ENCODE peak calls at places on chromosomes 4 and X, in seven cellular contexts. T, P, K, W, O, G and A are unnamed samples.

GRCh38 chr4:169907705-169908104 is 118.5 kb downstream of the MFAP3L start:
- DNase-seq in T (no peak), P (no peak), K (no peak), W (no peak), O (no peak), G (no peak), A (no peak)

GRCh38 chr4:94267037-94267436 is 59.4 kb downstream of the SMARCAD1 start:
- DNase-seq in T (no peak), P (no peak), K (no peak), W (no peak), O (no peak), G (no peak), A (no peak)

GRCh38 chrX:18892881-18893280 is 91.0 kb downstream of the PHKA2 start:
- DNase-seq in T (no peak), P (no peak), K (no peak), W (no peak), O (no peak), G (no peak), A (no peak)

GRCh38 chr4:15149842-15150592 is 147.7 kb downstream of the CPEB2 start:
- DNase-seq in T (peak), P (peak), K (peak), W (peak), O (peak), G (peak), A (peak)

GRCh38 chrX:155314260-155314659 is 20.2 kb downstream of the CLIC2 start:
- DNase-seq in T (no peak), P (no peak), K (no peak), W (no peak), O (no peak), G (no peak), A (no peak)

GRCh38 chr4:135281230-135281629 is 1079.6 kb upstream of the PABPC4L start:
- DNase-seq in T (no peak), P (peak), K (no peak), W (no peak), O (peak), G (no peak), A (peak)

GRCh38 chrX:151680805-151681204 is 14.5 kb upstream of the PRRG3 start:
- DNase-seq in T (peak), P (peak), K (peak), W (peak), O (peak), G (no peak), A (peak)

GRCh38 chr4:73691759-73692158 is 48.6 kb upstream of the CXCL8 start:
- DNase-seq in T (no peak), P (no peak), K (no peak), W (no peak), O (no peak), G (no peak), A (no peak)

GRCh38 chr4:7420661-7421040 is 14.1 kb downstream of the PSAPL1 start:
- DNase-seq in T (no peak), P (no peak), K (peak), W (no peak), O (no peak), G (peak), A (no peak)

GRCh38 chr4:48602222-48602621 is 112.2 kb downstream of the ZAR1 start:
- DNase-seq in T (no peak), P (peak), K (no peak), W (peak), O (peak), G (no peak), A (peak)

GRCh38 chrX:153590961-153591956 is 7.7 kb downstream of the CCNQ start:
- DNase-seq in T (no peak), P (no peak), K (no peak), W (no peak), O (no peak), G (peak), A (no peak)

GRCh38 chr4:2180410-2180809 is 61.5 kb downstream of the HAUS3 start:
- DNase-seq in T (no peak), P (no peak), K (no peak), W (no peak), O (no peak), G (no peak), A (no peak)

GRCh38 chr4:123397276-123398150 is 918 bp downstream of the SPRY1 start:
- DNase-seq in T (peak), P (peak), K (peak), W (peak), O (peak), G (peak), A (peak)

GRCh38 chr4:180949825-180950224 is 1293.4 kb upstream of the TENM3 start:
- DNase-seq in T (no peak), P (no peak), K (peak), W (no peak), O (no peak), G (no peak), A (no peak)

GRCh38 chrX:40108959-40109287 is 11.2 kb upstream of the BCOR start:
- DNase-seq in T (peak), P (peak), K (peak), W (peak), O (peak), G (peak), A (peak)

GRCh38 chrX:150688911-150689451 is 4.2 kb upstream of the MTMR1 start:
- DNase-seq in T (no peak), P (peak), K (no peak), W (peak), O (peak), G (no peak), A (peak)

GRCh38 chr4:54784188-54784671 is 126.5 kb downstream of the KIT start:
- DNase-seq in T (peak), P (peak), K (peak), W (peak), O (peak), G (peak), A (peak)

GRCh38 chr4:78776729-78777555 is 792 bp downstream of the BMP2K start:
- DNase-seq in T (peak), P (peak), K (peak), W (peak), O (peak), G (peak), A (peak)

GRCh38 chr4:122577808-122578781 is 42.8 kb downstream of the IL21 start:
- DNase-seq in T (no peak), P (peak), K (peak), W (peak), O (peak), G (no peak), A (peak)

GRCh38 chr4:2696423-2696822 is 59.7 kb downstream of the TNIP2 start:
- DNase-seq in T (no peak), P (no peak), K (no peak), W (no peak), O (no peak), G (no peak), A (no peak)

GRCh38 chr4:2977116-2978097 is 14.0 kb downstream of the GRK4 start:
- DNase-seq in T (no peak), P (peak), K (no peak), W (peak), O (peak), G (no peak), A (peak)

GRCh38 chr4:33974270-33974669 is 2270.0 kb downstream of the ARAP2 start:
- DNase-seq in T (no peak), P (no peak), K (no peak), W (no peak), O (no peak), G (no peak), A (peak)

GRCh38 chr4:7929530-7929951 is 10.1 kb downstream of the AFAP1 start:
- DNase-seq in T (no peak), P (no peak), K (peak), W (no peak), O (no peak), G (peak), A (peak)

GRCh38 chr4:17322514-17322913 is 189.4 kb downstream of the QDPR start:
- DNase-seq in T (no peak), P (no peak), K (no peak), W (no peak), O (no peak), G (no peak), A (no peak)

GRCh38 chr4:17326756-17327155 is 185.1 kb downstream of the QDPR start:
- DNase-seq in T (no peak), P (no peak), K (no peak), W (no peak), O (no peak), G (no peak), A (no peak)

GRCh38 chr4:17325098-17325497 is 186.8 kb downstream of the QDPR start:
- DNase-seq in T (no peak), P (no peak), K (no peak), W (no peak), O (no peak), G (no peak), A (no peak)

GRCh38 chr4:17323619-17324400 is 188.1 kb downstream of the QDPR start:
- DNase-seq in T (no peak), P (no peak), K (no peak), W (peak), O (no peak), G (no peak), A (no peak)

GRCh38 chr4:17324431-17324830 is 187.5 kb downstream of the QDPR start:
- DNase-seq in T (peak), P (peak), K (no peak), W (peak), O (peak), G (no peak), A (peak)
- H3K4me3 ChIP-seq in T (no peak), P (no peak), K (no peak), W (peak), O (no peak), G (no peak), A (no peak)

GRCh38 chr4:110247591-110247990 is 49.2 kb upstream of the ELOVL6 start:
- DNase-seq in T (no peak), P (no peak), K (no peak), W (no peak), O (no peak), G (no peak), A (no peak)
- H3K4me3 ChIP-seq in T (no peak), P (no peak), K (no peak), W (no peak), O (no peak), G (no peak), A (no peak)

DNA sequence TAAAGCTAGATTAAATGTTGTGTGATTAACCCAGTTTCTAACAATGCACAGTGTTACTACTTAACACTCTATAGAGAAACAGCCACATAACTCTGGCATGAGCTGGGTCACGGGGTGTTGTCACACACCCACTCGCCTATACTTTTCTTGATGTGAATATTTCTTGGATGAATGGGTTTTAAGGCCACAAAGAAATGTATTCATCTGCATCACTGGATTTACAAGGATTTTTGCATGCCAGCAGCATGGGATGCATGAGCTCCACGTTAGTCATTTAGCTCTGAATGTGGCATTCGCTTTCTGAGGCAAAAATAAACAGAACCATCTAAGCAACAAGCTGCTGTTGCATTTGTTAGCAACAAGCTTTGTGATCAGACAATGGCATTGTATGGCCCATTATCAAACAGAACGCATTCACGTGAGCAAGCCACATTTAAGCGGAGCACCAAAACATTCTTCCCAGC is 89.7 kb downstream of the LRP2BP start:
- DNase-seq in T (no peak), P (peak), K (no peak), W (peak), O (peak), G (no peak), A (peak)
- H3K4me3 ChIP-seq in T (no peak), P (no peak), K (no peak), W (no peak), O (no peak), G (no peak), A (no peak)

DNA sequence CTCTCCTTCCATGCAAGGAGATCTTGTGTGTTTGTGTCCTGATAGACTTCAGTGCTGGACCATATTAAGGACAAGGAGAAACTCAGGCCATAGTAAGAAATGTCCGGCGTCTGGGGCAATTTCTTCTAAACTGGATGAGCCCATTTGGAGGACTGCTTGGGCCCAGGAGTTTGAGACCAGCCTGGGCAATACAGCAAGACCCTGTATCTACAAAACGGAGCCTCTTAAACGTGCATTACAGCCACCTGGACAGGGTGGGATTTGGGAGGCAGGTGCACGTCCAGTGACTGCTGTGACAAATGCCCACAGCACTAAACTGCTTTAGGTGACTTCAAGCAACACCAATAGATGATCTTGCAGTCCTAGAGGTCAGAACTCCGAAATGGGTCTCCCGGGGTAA is 311.9 kb downstream of the DHRSX start:
- DNase-seq in T (no peak), P (no peak), K (no peak), W (no peak), O (no peak), G (no peak), A (peak)
- H3K4me3 ChIP-seq in T (no peak), P (no peak), K (no peak), W (no peak), O (no peak), G (no peak), A (no peak)

GRCh38 chr4:151257704-151258103 is 19.3 kb upstream of the PRSS48 start:
- DNase-seq in T (no peak), P (no peak), K (no peak), W (no peak), O (no peak), G (no peak), A (no peak)
- H3K4me3 ChIP-seq in T (no peak), P (no peak), K (no peak), W (no peak), O (no peak), G (no peak), A (no peak)

DNA sequence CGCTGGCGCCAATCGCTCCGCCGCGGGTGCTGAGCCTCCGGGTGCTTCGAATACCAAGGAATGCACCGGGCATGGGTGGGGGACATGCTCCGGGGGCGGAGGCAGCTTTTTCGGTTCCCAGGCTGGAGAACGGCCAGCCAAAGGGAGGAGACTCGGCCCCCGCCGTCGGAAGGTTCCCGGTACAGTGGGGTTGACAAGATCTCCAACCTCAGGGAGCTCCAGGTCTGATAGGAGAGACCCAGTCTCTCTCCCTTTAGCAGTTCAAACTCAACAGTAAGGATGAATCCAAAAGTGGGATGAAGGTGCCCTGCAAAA is 29.1 kb upstream of the BCORL1 start:
- DNase-seq in T (no peak), P (no peak), K (no peak), W (no peak), O (no peak), G (no peak), A (no peak)
- H3K4me3 ChIP-seq in T (peak), P (peak), K (peak), W (no peak), O (no peak), G (peak), A (peak)

GRCh38 chr4:151485541-151486131 is 76.7 kb downstream of the FHIP1A start:
- DNase-seq in T (no peak), P (no peak), K (no peak), W (no peak), O (no peak), G (no peak), A (peak)
- H3K4me3 ChIP-seq in T (no peak), P (no peak), K (no peak), W (no peak), O (no peak), G (no peak), A (no peak)

GRCh38 chrX:110000854-110001701 is 1.8 kb upstream of the TMEM164 start:
- DNase-seq in T (no peak), P (no peak), K (no peak), W (no peak), O (no peak), G (no peak), A (no peak)

GRCh38 chrX:110000000-110000399 is 2.9 kb upstream of the TMEM164 start:
- DNase-seq in T (no peak), P (no peak), K (no peak), W (no peak), O (no peak), G (no peak), A (no peak)

GRCh38 chrX:110003167-110004156 is 548 bp downstream of the TMEM164 start:
- DNase-seq in T (peak), P (no peak), K (peak), W (no peak), O (peak), G (peak), A (no peak)

GRCh38 chrX:110002300-110003166 is at the start of gene TMEM164:
- DNase-seq in T (peak), P (peak), K (peak), W (peak), O (peak), G (peak), A (peak)

DNA sequence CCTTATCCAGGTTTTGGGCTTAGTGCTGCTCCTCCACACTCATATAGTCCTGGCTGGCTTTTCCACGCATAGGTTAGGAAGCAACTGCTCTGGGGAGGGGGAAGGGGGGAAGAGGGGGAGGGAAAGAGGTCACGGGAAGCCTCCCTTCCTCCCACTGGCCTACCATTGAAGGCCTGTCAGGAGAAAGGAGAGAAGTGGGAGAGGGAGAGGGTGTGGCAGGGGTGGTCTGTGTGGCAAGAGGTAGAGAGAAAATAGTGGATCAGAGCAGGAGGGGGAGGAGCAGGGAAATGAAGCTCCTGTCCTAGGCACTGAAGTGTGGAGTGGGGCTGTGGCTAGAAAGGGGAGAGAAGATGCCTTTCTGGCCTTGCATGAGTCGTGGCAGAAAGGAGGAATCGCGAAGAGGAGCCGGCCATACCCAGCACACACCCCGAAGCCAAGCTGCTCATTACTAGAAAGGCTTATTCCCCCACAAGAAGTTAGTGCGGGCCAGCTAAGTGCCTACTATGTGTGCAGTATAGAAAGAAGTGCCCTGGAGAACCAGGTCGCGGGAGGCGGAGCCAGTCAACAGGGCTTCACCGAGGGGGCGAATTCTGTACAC is 1.1 kb upstream of the TMEM164 start:
- DNase-seq in T (no peak), P (no peak), K (no peak), W (no peak), O (no peak), G (no peak), A (no peak)
- H3K4me3 ChIP-seq in T (peak), P (peak), K (peak), W (peak), O (peak), G (peak), A (peak)

DNA sequence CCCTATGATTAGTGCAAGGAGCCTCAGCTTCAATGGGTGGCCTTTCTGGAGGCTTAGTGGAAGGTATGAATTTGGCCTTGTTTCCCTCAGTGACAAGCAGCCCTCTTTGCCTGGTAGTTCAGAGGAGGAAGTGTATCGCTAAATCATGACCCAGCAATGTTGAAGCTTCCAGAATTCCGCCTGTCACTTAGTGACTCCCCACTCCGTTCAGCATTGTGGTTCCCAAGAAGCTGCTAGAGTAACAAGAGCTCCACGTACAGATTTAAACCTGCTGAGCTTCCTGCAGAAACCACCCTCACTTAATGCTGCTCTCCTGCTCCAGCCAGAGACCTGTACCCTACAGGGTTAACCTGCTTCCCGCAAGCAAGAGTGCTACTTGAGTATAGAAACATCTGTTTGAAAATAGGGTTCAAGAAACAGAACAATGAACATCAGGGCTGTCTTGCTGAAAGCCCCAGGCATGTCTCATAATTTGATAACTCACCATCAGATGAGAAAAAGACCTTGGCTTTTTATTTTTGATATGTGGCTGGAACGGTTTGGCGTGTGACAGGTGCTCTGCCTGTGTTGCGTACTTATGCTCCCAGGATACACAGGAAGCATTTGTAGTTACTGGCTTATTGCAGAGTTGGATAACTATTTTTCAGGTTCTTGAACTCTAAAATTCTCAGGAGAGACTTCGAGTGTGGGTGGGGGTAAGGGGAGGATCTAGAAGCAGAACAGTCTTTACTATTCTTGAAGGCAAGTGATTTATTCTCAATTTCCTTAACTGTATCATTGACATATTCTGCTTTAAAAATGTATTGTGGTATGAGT is 105.3 kb downstream of the UCHL1 start:
- DNase-seq in T (no peak), P (no peak), K (no peak), W (no peak), O (no peak), G (no peak), A (no peak)
- H3K4me3 ChIP-seq in T (peak), P (no peak), K (peak), W (peak), O (peak), G (peak), A (no peak)